ENCODE peak calls at places on chromosomes 3 and 15, in seven cellular contexts. N is cardiac fibroblast, I is colonic mucosa, X is A549, H is IMR-90, F is K562, B is uterus. C is an unnamed sample.

GRCh38 chr15:98018761-98019351 is 58.4 kb downstream of the ARRDC4 start:
- DNase-seq in N (no peak), I (no peak), X (no peak), H (no peak), F (no peak), B (no peak), C (no peak)

GRCh38 chr15:63473999-63474809 is 30.2 kb upstream of the USP3 start:
- DNase-seq in N (peak), I (peak), X (no peak), H (peak), F (no peak), B (no peak), C (peak)

GRCh38 chr3:38397320-38397719 is 50.7 kb downstream of the XYLB start:
- DNase-seq in N (peak), I (no peak), X (no peak), H (peak), F (no peak), B (no peak), C (peak)

GRCh38 chr15:75149911-75150709 is 51.6 kb upstream of the C15orf39 start:
- DNase-seq in N (peak), I (no peak), X (no peak), H (peak), F (peak), B (no peak), C (peak)

GRCh38 chr3:33278106-33278672 is 947 bp downstream of the FBXL2 start:
- DNase-seq in N (peak), I (no peak), X (peak), H (no peak), F (no peak), B (no peak), C (peak)

GRCh38 chr15:87213646-87214045 is 1042.9 kb downstream of the NTRK3 start:
- DNase-seq in N (no peak), I (no peak), X (no peak), H (no peak), F (no peak), B (no peak), C (no peak)

GRCh38 chr3:160941885-160942494 is 163.2 kb downstream of the B3GALNT1 start:
- DNase-seq in N (peak), I (peak), X (peak), H (peak), F (peak), B (peak), C (peak)

GRCh38 chr15:31339558-31339895 is 12.9 kb downstream of the KLF13 start:
- DNase-seq in N (no peak), I (no peak), X (no peak), H (no peak), F (no peak), B (no peak), C (no peak)

GRCh38 chr15:80906159-80906775 is 83.4 kb downstream of the MESD start:
- DNase-seq in N (no peak), I (no peak), X (no peak), H (peak), F (no peak), B (no peak), C (peak)

GRCh38 chr3:7581831-7582230 is 720.9 kb downstream of the GRM7 start:
- DNase-seq in N (peak), I (no peak), X (no peak), H (no peak), F (no peak), B (no peak), C (no peak)

GRCh38 chr15:99677540-99678134 is 55.6 kb downstream of the LYSMD4 start:
- DNase-seq in N (no peak), I (no peak), X (no peak), H (no peak), F (no peak), B (no peak), C (no peak)

GRCh38 chr3:150319900-150320299 is 88.2 kb upstream of the TSC22D2 start:
- DNase-seq in N (peak), I (no peak), X (peak), H (peak), F (no peak), B (no peak), C (peak)

GRCh38 chr3:43759297-43759782 is 68.6 kb downstream of the ABHD5 start:
- DNase-seq in N (peak), I (no peak), X (peak), H (peak), F (no peak), B (no peak), C (peak)

GRCh38 chr15:71611721-71612016 is 198.7 kb upstream of the NR2E3 start:
- DNase-seq in N (no peak), I (no peak), X (no peak), H (no peak), F (no peak), B (no peak), C (no peak)

GRCh38 chr3:124119056-124119721 is 127.3 kb upstream of the ROPN1 start:
- DNase-seq in N (peak), I (no peak), X (no peak), H (peak), F (no peak), B (peak), C (peak)

GRCh38 chr15:63490345-63491034 is 13.9 kb upstream of the USP3 start:
- DNase-seq in N (no peak), I (no peak), X (no peak), H (no peak), F (no peak), B (no peak), C (no peak)

GRCh38 chr3:33075996-33076395 is 20.9 kb downstream of the GLB1 start:
- DNase-seq in N (peak), I (peak), X (no peak), H (no peak), F (no peak), B (no peak), C (peak)

GRCh38 chr3:172530101-172530561 is 6.9 kb upstream of the TNFSF10 start:
- DNase-seq in N (no peak), I (no peak), X (no peak), H (no peak), F (no peak), B (no peak), C (no peak)

GRCh38 chr3:141385386-141386079 is 17.2 kb downstream of the ZBTB38 start:
- DNase-seq in N (no peak), I (no peak), X (no peak), H (peak), F (no peak), B (no peak), C (no peak)

GRCh38 chr3:9615003-9615628 is 34.2 kb upstream of the MTMR14 start:
- DNase-seq in N (no peak), I (no peak), X (no peak), H (no peak), F (no peak), B (no peak), C (no peak)

GRCh38 chr3:104279617-104280016 is 1087.1 kb upstream of the ALCAM start:
- DNase-seq in N (peak), I (no peak), X (no peak), H (peak), F (no peak), B (no peak), C (no peak)

GRCh38 chr15:85649372-85649771 is 145.4 kb downstream of the KLHL25 start:
- DNase-seq in N (peak), I (no peak), X (no peak), H (peak), F (no peak), B (peak), C (peak)

GRCh38 chr3:66938338-66938963 is 59.7 kb upstream of the KBTBD8 start:
- DNase-seq in N (peak), I (peak), X (peak), H (peak), F (peak), B (no peak), C (peak)

GRCh38 chr15:25775317-25775912 is 87.7 kb downstream of the ATP10A start:
- DNase-seq in N (peak), I (no peak), X (peak), H (peak), F (no peak), B (no peak), C (peak)

GRCh38 chr3:77407454-77407853 is 367.6 kb downstream of the ROBO2 start:
- DNase-seq in N (no peak), I (no peak), X (no peak), H (no peak), F (no peak), B (no peak), C (no peak)

GRCh38 chr3:102200126-102200525 is 234.7 kb upstream of the ZPLD1 start:
- DNase-seq in N (peak), I (no peak), X (no peak), H (peak), F (no peak), B (no peak), C (peak)

GRCh38 chr3:123611077-123611476 is 26.2 kb upstream of the HACD2 start:
- DNase-seq in N (no peak), I (no peak), X (no peak), H (no peak), F (no peak), B (no peak), C (no peak)

GRCh38 chr15:40440300-40441011 is at the start of gene BAHD1:
- DNase-seq in N (peak), I (peak), X (peak), H (peak), F (peak), B (peak), C (peak)

GRCh38 chr15:40443846-40444245 is 3.1 kb downstream of the BAHD1 start:
- DNase-seq in N (no peak), I (no peak), X (no peak), H (no peak), F (no peak), B (no peak), C (no peak)

GRCh38 chr15:40441012-40441735 is 421 bp downstream of the BAHD1 start:
- DNase-seq in N (no peak), I (no peak), X (peak), H (no peak), F (peak), B (no peak), C (no peak)

GRCh38 chr15:40443255-40443654 is 2.5 kb downstream of the BAHD1 start:
- DNase-seq in N (no peak), I (no peak), X (no peak), H (no peak), F (no peak), B (no peak), C (no peak)

GRCh38 chr15:40441736-40442531 is 1.2 kb downstream of the BAHD1 start:
- DNase-seq in N (no peak), I (peak), X (no peak), H (no peak), F (peak), B (no peak), C (no peak)
- TF ChIP-seq CTCF in N (no peak), I (no peak), X (no peak), H (peak), F (peak), B (no peak), C (no peak)

DNA sequence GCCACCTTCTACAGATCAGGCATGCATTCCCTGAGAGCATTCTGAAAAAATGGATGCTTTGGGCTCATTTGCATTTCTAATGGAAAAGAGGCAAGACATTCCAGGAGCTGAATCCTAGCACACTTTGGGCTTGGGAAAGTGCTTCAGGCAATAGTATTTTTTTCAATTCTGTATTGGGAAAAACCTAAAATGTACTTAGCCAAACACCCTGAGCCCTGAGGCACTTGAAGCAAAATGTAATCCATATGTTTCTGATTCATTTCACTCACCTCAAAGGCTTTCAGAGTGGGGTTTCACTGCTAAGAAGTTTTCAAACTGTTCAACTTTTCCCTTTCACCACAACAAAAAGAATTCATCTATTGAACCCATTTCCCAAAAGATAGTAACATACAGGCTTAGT is 220.2 kb upstream of the RORA start:
- DNase-seq in N (no peak), I (no peak), X (no peak), H (no peak), F (no peak), B (no peak), C (peak)
- H3K4me3 ChIP-seq in N (no peak), I (no peak), X (no peak), H (no peak), F (no peak), B (no peak), C (no peak)

GRCh38 chr3:189739396-189739795 is 108.2 kb downstream of the TP63 start:
- DNase-seq in N (no peak), I (no peak), X (no peak), H (no peak), F (no peak), B (no peak), C (no peak)

GRCh38 chr3:189748046-189748445 is 116.9 kb downstream of the TP63 start:
- DNase-seq in N (no peak), I (no peak), X (no peak), H (no peak), F (no peak), B (no peak), C (no peak)

GRCh38 chr3:189745622-189746021 is 114.4 kb downstream of the TP63 start:
- DNase-seq in N (no peak), I (no peak), X (no peak), H (no peak), F (no peak), B (no peak), C (no peak)

DNA sequence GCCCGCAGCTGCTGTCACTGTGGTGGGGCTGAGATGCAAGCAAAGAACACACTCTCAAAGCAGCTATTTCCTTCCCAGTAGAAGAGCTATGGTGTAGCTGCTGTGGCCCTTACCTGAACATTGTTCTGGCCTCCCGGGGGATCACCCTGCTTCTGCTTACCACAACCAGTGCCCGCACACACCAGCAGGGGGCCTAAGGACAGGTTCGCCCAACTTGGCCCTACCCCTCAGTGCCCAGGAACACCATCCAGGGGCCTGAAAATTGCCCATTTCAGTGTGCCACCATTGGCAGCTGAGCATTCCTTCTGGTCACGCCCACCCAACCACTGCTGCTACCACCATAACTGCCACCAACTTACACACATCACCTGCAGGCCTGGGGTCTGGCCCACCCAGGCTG is 113.0 kb downstream of the TP63 start:
- DNase-seq in N (no peak), I (no peak), X (no peak), H (no peak), F (no peak), B (no peak), C (no peak)
- TF ChIP-seq CTCF in N (no peak), I (no peak), X (no peak), H (no peak), F (no peak), B (no peak), C (no peak)

GRCh38 chr3:121627622-121628021 is 33.1 kb downstream of the HCLS1 start:
- DNase-seq in N (no peak), I (no peak), X (no peak), H (no peak), F (no peak), B (no peak), C (no peak)

GRCh38 chr3:121626495-121626894 is 33.3 kb downstream of the FBXO40 start:
- DNase-seq in N (no peak), I (no peak), X (no peak), H (no peak), F (no peak), B (no peak), C (no peak)

GRCh38 chr3:121621491-121621890 is 28.3 kb downstream of the FBXO40 start:
- DNase-seq in N (no peak), I (no peak), X (no peak), H (no peak), F (no peak), B (no peak), C (no peak)

GRCh38 chr3:121627211-121627610 is 33.5 kb downstream of the HCLS1 start:
- DNase-seq in N (no peak), I (no peak), X (no peak), H (no peak), F (no peak), B (no peak), C (no peak)

GRCh38 chr3:121624147-121624852 is 31.1 kb downstream of the FBXO40 start:
- DNase-seq in N (no peak), I (no peak), X (no peak), H (no peak), F (no peak), B (no peak), C (no peak)
- H3K4me3 ChIP-seq in N (no peak), I (no peak), X (no peak), H (no peak), F (no peak), B (no peak), C (no peak)

DNA sequence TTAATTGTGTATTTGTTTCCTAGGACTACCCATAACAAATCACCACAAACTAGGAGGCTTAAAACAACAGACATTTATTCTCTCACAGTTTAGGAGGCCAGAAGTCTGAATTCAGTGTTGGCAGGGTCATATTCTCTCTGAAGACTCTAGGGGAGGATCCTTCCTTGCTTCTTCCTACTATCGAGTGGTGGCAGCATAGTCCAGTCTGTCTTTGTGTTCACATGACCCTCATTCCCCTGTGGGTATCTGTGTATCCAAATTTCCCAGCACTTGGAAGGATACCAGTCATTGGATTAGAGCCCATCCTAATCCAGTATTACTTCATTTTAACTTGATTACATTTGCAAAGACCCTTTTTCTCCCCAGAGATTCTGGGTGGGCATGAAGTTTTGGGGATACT is 63.8 kb downstream of the GMPS start:
- DNase-seq in N (peak), I (no peak), X (no peak), H (peak), F (no peak), B (no peak), C (no peak)
- TF ChIP-seq CTCF in N (peak), I (no peak), X (no peak), H (no peak), F (no peak), B (no peak), C (no peak)

DNA sequence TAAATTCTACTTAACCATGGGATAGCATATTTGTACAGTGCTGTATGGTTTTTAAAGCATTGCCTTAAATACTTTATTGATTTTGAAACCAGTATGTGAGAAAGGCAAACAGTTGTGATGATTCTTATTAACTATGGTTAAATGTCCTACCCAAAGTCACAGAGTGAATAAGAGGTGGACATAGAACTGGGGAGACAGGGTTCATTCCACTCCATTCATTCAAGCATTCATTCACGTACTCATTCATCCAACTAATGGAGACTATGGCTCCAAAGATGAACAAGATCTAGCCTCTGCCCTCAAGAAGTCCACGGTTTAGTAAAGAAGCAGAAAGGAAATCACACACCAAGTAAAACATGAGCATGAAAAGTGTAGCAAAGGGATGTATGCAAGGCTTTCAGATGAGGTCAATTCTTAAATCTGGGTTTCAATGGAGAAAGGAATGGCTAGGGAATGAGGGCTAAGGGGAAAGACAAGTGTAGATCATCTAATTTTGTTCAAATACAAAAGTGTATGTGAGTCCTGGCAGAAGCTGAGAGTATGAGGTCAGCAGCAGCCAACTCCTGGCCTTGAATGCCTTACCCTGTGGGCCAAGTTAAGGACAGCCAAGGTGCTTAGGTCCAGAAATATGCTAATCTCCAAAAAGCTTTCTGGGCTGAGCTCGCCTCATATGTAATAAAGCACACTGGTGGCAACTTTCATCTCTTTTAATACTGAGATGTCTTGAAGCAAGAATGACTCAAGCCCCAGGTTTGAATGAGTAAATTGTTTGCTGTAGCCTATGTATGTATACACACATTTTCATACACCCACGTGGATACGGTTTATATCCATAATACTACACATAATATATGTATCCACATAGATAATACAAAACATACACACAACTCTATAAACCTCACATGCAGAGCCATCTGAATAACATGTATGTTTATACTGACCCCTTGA is 4.3 kb downstream of the TNIK start:
- DNase-seq in N (no peak), I (no peak), X (no peak), H (no peak), F (no peak), B (no peak), C (no peak)
- H3K4me3 ChIP-seq in N (no peak), I (no peak), X (no peak), H (no peak), F (no peak), B (no peak), C (no peak)

GRCh38 chr3:55683666-55684270 is 196.7 kb upstream of the WNT5A start:
- DNase-seq in N (no peak), I (no peak), X (no peak), H (peak), F (no peak), B (no peak), C (no peak)
- TF ChIP-seq CTCF in N (no peak), I (no peak), X (no peak), H (no peak), F (no peak), B (no peak), C (no peak)

GRCh38 chr3:128572644-128573105 is 77.9 kb downstream of the RPN1 start:
- DNase-seq in N (no peak), I (peak), X (peak), H (no peak), F (peak), B (no peak), C (no peak)

GRCh38 chr3:128575777-128576176 is 74.8 kb downstream of the RPN1 start:
- DNase-seq in N (no peak), I (no peak), X (no peak), H (no peak), F (no peak), B (no peak), C (no peak)

GRCh38 chr3:128573160-128573559 is 77.5 kb downstream of the RPN1 start:
- DNase-seq in N (no peak), I (no peak), X (no peak), H (no peak), F (no peak), B (no peak), C (no peak)

GRCh38 chr3:128572013-128572412 is 78.6 kb downstream of the RPN1 start:
- DNase-seq in N (no peak), I (no peak), X (no peak), H (no peak), F (no peak), B (no peak), C (no peak)

GRCh38 chr3:128573707-128574162 is 76.9 kb downstream of the RPN1 start:
- DNase-seq in N (no peak), I (no peak), X (no peak), H (no peak), F (peak), B (no peak), C (no peak)
- H3K4me3 ChIP-seq in N (no peak), I (no peak), X (no peak), H (no peak), F (no peak), B (no peak), C (no peak)

GRCh38 chr15:41018534-41018933 is 65.3 kb downstream of the CHAC1 start:
- DNase-seq in N (peak), I (peak), X (no peak), H (peak), F (no peak), B (peak), C (peak)
- TF ChIP-seq CTCF in N (no peak), I (peak), X (no peak), H (peak), F (peak), B (peak), C (peak)

C was measured in foreskin fibroblast.